ENCODE peak calls at places on chromosomes 11 and 22, in five cellular contexts. C is activated naive CD8-positive, alpha-beta T cell treated with anti-CD3 and anti-CD28 coated beads for 36 hours; X is T47D; Y is uterus; E is Caki2. V is an unnamed sample.

GRCh38 chr11:105297463-105297862 is 157.9 kb upstream of the CARD18 start:
- DNase-seq in Y (no peak), C (no peak), E (no peak), X (no peak), V (no peak)

GRCh38 chr22:50535113-50535512 is 5.3 kb upstream of the TYMP start:
- DNase-seq in Y (no peak), E (no peak), C (no peak), X (no peak), V (peak; percentile 27)

GRCh38 chr11:111456859-111457730 is 55.1 kb downstream of the BTG4 start:
- DNase-seq in C (no peak), Y (no peak), X (no peak), E (no peak), V (no peak)

GRCh38 chr22:30235687-30236170 is 10.8 kb downstream of the LIF start:
- DNase-seq in C (no peak), X (no peak), Y (no peak), E (peak; percentile 99), V (no peak)

GRCh38 chr11:62665630-62666258 is 632 bp downstream of the CSKMT start:
- DNase-seq in Y (peak; percentile 52), X (peak; percentile 71), E (no peak), C (peak; percentile 67), V (peak; percentile 72)

GRCh38 chr11:10674991-10675440 is 18.5 kb downstream of the IRAG1 start:
- DNase-seq in Y (peak; percentile 56), X (no peak), C (no peak), E (no peak), V (peak; percentile 89)

GRCh38 chr11:8691601-8692000 is 9.0 kb downstream of the RPL27A start:
- DNase-seq in E (no peak), X (no peak), Y (no peak), C (no peak), V (no peak)

GRCh38 chr11:35257287-35257686 is 118.3 kb downstream of the CD44 start:
- DNase-seq in Y (no peak), X (no peak), C (no peak), E (no peak), V (no peak)

GRCh38 chr11:134386945-134387344 is 25.1 kb downstream of the B3GAT1 start:
- DNase-seq in Y (no peak), E (no peak), C (no peak), X (no peak), V (no peak)

GRCh38 chr11:122604626-122605025 is 50.9 kb upstream of the UBASH3B start:
- DNase-seq in C (no peak), Y (no peak), E (no peak), X (no peak), V (no peak)

GRCh38 chr11:108559904-108560303 is 33.7 kb downstream of the EXPH5 start:
- DNase-seq in C (no peak), X (no peak), E (no peak), Y (no peak), V (no peak)

GRCh38 chr22:31637375-31637937 is 24.6 kb downstream of the PISD start:
- DNase-seq in Y (no peak), C (no peak), E (peak; percentile 84), X (no peak), V (no peak)

GRCh38 chr11:120608760-120609211 is 97.2 kb downstream of the GRIK4 start:
- DNase-seq in X (peak; percentile 80), C (no peak), Y (peak; percentile 20), E (no peak), V (no peak)

GRCh38 chr11:31958086-31958735 is 132.7 kb upstream of the RCN1 start:
- DNase-seq in C (peak; percentile 60), Y (no peak), E (no peak), X (peak; percentile 77), V (peak; percentile 58)

GRCh38 chr11:10307411-10308207 is 2.7 kb downstream of the ADM start:
- DNase-seq in C (peak; percentile 90), E (peak; percentile 99), Y (peak; percentile 86), X (peak; percentile 83), V (peak; percentile 94)

GRCh38 chr11:86743223-86744118 is 56.9 kb upstream of the PRSS23 start:
- DNase-seq in E (peak; percentile 97), C (peak; percentile 14), Y (peak; percentile 45), X (no peak), V (peak; percentile 83)

GRCh38 chr11:46309669-46310288 is 32.3 kb downstream of the CREB3L1 start:
- DNase-seq in E (peak; percentile 51), C (no peak), X (no peak), Y (no peak), V (no peak)

GRCh38 chr11:10455637-10456487 is 798 bp downstream of the AMPD3 start:
- DNase-seq in C (peak; percentile 78), E (peak; percentile 80), Y (peak; percentile 35), X (no peak), V (no peak)

GRCh38 chr11:28528217-28528616 is 420.0 kb downstream of the METTL15 start:
- DNase-seq in X (peak; percentile 62), Y (no peak), E (no peak), C (no peak), V (no peak)

GRCh38 chr11:71499125-71499524 is 27.9 kb upstream of the KRTAP5-7 start:
- DNase-seq in E (no peak), C (no peak), X (no peak), Y (no peak), V (no peak)

GRCh38 chr11:67153971-67154370 is 34.9 kb downstream of the KDM2A start:
- DNase-seq in C (no peak), X (no peak), E (no peak), Y (no peak), V (no peak)

GRCh38 chr22:21632237-21632895 is at the start of gene CCDC116:
- DNase-seq in C (peak; percentile 70), X (peak; percentile 90), Y (no peak), E (peak; percentile 94), V (no peak)

GRCh38 chr11:126510621-126511370 is 155.3 kb downstream of the ST3GAL4 start:
- DNase-seq in C (no peak), Y (no peak), E (no peak), X (peak; percentile 66), V (no peak)

GRCh38 chr11:47257518-47258316 is at the start of gene NR1H3:
- DNase-seq in E (no peak), Y (peak; percentile 87), X (peak; percentile 62), C (no peak), V (peak; percentile 89)

GRCh38 chr11:1237128-1237580 is 14.3 kb downstream of the MUC5B start:
- DNase-seq in Y (no peak), X (no peak), C (no peak), E (no peak), V (peak; percentile 34)